ENCODE peak calls at places on chromosomes 11 and 22, in ten cellular contexts. One of them, this sample, is unnamed.
A peak's percentile ranks its signal among the peaks of the same experiment; 100 is the strongest.

GRCh38 chr11:35856756-35857155 is 87.1 kb upstream of the LDLRAD3 start:
- DNase-seq in myocyte: peak; percentile 61
- DNase-seq in HEK293T: no peak
- DNase-seq in GM19239: no peak
- DNase-seq in KG1: no peak
- DNase-seq in epithelial cell of esophagus: no peak
- DNase-seq in effector CD4-positive, alpha-beta T cell: no peak
- DNase-seq in type B pancreatic cell: no peak
- DNase-seq in mesendoderm: no peak
- DNase-seq in hippocampal formation: no peak
- DNase-seq in this sample: no peak

GRCh38 chr11:68505596-68505995 is 45.0 kb downstream of the PPP6R3 start:
- DNase-seq in myocyte: no peak
- DNase-seq in HEK293T: no peak
- DNase-seq in GM19239: no peak
- DNase-seq in KG1: no peak
- DNase-seq in epithelial cell of esophagus: no peak
- DNase-seq in effector CD4-positive, alpha-beta T cell: no peak
- DNase-seq in type B pancreatic cell: no peak
- DNase-seq in mesendoderm: no peak
- DNase-seq in hippocampal formation: no peak
- DNase-seq in this sample: no peak

GRCh38 chr22:41983516-41983915 is 14.3 kb downstream of the SEPTIN3 start:
- DNase-seq in myocyte: no peak
- DNase-seq in HEK293T: no peak
- DNase-seq in GM19239: no peak
- DNase-seq in KG1: no peak
- DNase-seq in epithelial cell of esophagus: peak; percentile 60
- DNase-seq in effector CD4-positive, alpha-beta T cell: no peak
- DNase-seq in type B pancreatic cell: no peak
- DNase-seq in mesendoderm: no peak
- DNase-seq in hippocampal formation: no peak
- DNase-seq in this sample: no peak

GRCh38 chr11:119108151-119108856 is 1.2 kb downstream of the C2CD2L start:
- DNase-seq in myocyte: peak; percentile 41
- DNase-seq in HEK293T: peak; percentile 39
- DNase-seq in GM19239: no peak
- DNase-seq in KG1: no peak
- DNase-seq in epithelial cell of esophagus: peak; percentile 81
- DNase-seq in effector CD4-positive, alpha-beta T cell: no peak
- DNase-seq in type B pancreatic cell: no peak
- DNase-seq in mesendoderm: peak; percentile 75
- DNase-seq in hippocampal formation: peak; percentile 3
- DNase-seq in this sample: no peak

GRCh38 chr22:49268924-49269323 is 558.7 kb downstream of the BRD1 start:
- DNase-seq in myocyte: no peak
- DNase-seq in HEK293T: no peak
- DNase-seq in GM19239: no peak
- DNase-seq in KG1: no peak
- DNase-seq in epithelial cell of esophagus: no peak
- DNase-seq in effector CD4-positive, alpha-beta T cell: no peak
- DNase-seq in type B pancreatic cell: peak; percentile 11
- DNase-seq in mesendoderm: no peak
- DNase-seq in hippocampal formation: no peak
- DNase-seq in this sample: no peak

GRCh38 chr22:39926175-39927152 is 25.6 kb downstream of the GRAP2 start:
- DNase-seq in myocyte: no peak
- DNase-seq in HEK293T: no peak
- DNase-seq in GM19239: no peak
- DNase-seq in KG1: no peak
- DNase-seq in epithelial cell of esophagus: no peak
- DNase-seq in effector CD4-positive, alpha-beta T cell: no peak
- DNase-seq in type B pancreatic cell: no peak
- DNase-seq in mesendoderm: no peak
- DNase-seq in hippocampal formation: no peak
- DNase-seq in this sample: no peak

GRCh38 chr11:27496461-27496860 is 10.1 kb downstream of the LIN7C start:
- DNase-seq in myocyte: peak; percentile 42
- DNase-seq in HEK293T: no peak
- DNase-seq in GM19239: no peak
- DNase-seq in KG1: no peak
- DNase-seq in epithelial cell of esophagus: no peak
- DNase-seq in effector CD4-positive, alpha-beta T cell: no peak
- DNase-seq in type B pancreatic cell: no peak
- DNase-seq in mesendoderm: no peak
- DNase-seq in hippocampal formation: peak; percentile 61
- DNase-seq in this sample: no peak

GRCh38 chr11:117960406-117960805 is 25.8 kb upstream of the IL10RA start:
- DNase-seq in myocyte: no peak
- DNase-seq in HEK293T: no peak
- DNase-seq in GM19239: no peak
- DNase-seq in KG1: no peak
- DNase-seq in epithelial cell of esophagus: no peak
- DNase-seq in effector CD4-positive, alpha-beta T cell: no peak
- DNase-seq in type B pancreatic cell: no peak
- DNase-seq in mesendoderm: no peak
- DNase-seq in hippocampal formation: no peak
- DNase-seq in this sample: no peak

GRCh38 chr11:1226981-1227550 is 4.2 kb downstream of the MUC5B start:
- DNase-seq in myocyte: no peak
- DNase-seq in HEK293T: peak; percentile 49
- DNase-seq in GM19239: no peak
- DNase-seq in KG1: no peak
- DNase-seq in epithelial cell of esophagus: no peak
- DNase-seq in effector CD4-positive, alpha-beta T cell: no peak
- DNase-seq in type B pancreatic cell: peak; percentile 68
- DNase-seq in mesendoderm: peak; percentile 25
- DNase-seq in hippocampal formation: no peak
- DNase-seq in this sample: no peak

GRCh38 chr11:65776710-65777141 is 4.0 kb downstream of the AP5B1 start:
- DNase-seq in myocyte: no peak
- DNase-seq in HEK293T: no peak
- DNase-seq in GM19239: no peak
- DNase-seq in KG1: no peak
- DNase-seq in epithelial cell of esophagus: peak; percentile 70
- DNase-seq in effector CD4-positive, alpha-beta T cell: no peak
- DNase-seq in type B pancreatic cell: peak; percentile 52
- DNase-seq in mesendoderm: no peak
- DNase-seq in hippocampal formation: no peak
- DNase-seq in this sample: no peak

GRCh38 chr22:28920757-28921584 is 37.6 kb downstream of the ZNRF3 start:
- DNase-seq in myocyte: no peak
- DNase-seq in HEK293T: no peak
- DNase-seq in GM19239: no peak
- DNase-seq in KG1: no peak
- DNase-seq in epithelial cell of esophagus: no peak
- DNase-seq in effector CD4-positive, alpha-beta T cell: no peak
- DNase-seq in type B pancreatic cell: no peak
- DNase-seq in mesendoderm: no peak
- DNase-seq in hippocampal formation: no peak
- DNase-seq in this sample: no peak

GRCh38 chr22:46863794-46864193 is 101.3 kb downstream of the TBC1D22A start:
- DNase-seq in myocyte: no peak
- DNase-seq in HEK293T: no peak
- DNase-seq in GM19239: no peak
- DNase-seq in KG1: no peak
- DNase-seq in epithelial cell of esophagus: no peak
- DNase-seq in effector CD4-positive, alpha-beta T cell: no peak
- DNase-seq in type B pancreatic cell: no peak
- DNase-seq in mesendoderm: no peak
- DNase-seq in hippocampal formation: no peak
- DNase-seq in this sample: no peak

GRCh38 chr11:134861490-134862107 is 449.6 kb upstream of the B3GAT1 start:
- DNase-seq in myocyte: no peak
- DNase-seq in HEK293T: peak; percentile 25
- DNase-seq in GM19239: no peak
- DNase-seq in KG1: no peak
- DNase-seq in epithelial cell of esophagus: no peak
- DNase-seq in effector CD4-positive, alpha-beta T cell: no peak
- DNase-seq in type B pancreatic cell: no peak
- DNase-seq in mesendoderm: no peak
- DNase-seq in hippocampal formation: no peak
- DNase-seq in this sample: no peak

GRCh38 chr22:35399114-35399677 is 744 bp upstream of the MCM5 start:
- DNase-seq in myocyte: no peak
- DNase-seq in HEK293T: peak; percentile 57
- DNase-seq in GM19239: no peak
- DNase-seq in KG1: no peak
- DNase-seq in epithelial cell of esophagus: no peak
- DNase-seq in effector CD4-positive, alpha-beta T cell: no peak
- DNase-seq in type B pancreatic cell: no peak
- DNase-seq in mesendoderm: peak; percentile 23
- DNase-seq in hippocampal formation: no peak
- DNase-seq in this sample: no peak

GRCh38 chr11:74686792-74687191 is 44.4 kb downstream of the CHRDL2 start:
- DNase-seq in myocyte: no peak
- DNase-seq in HEK293T: no peak
- DNase-seq in GM19239: no peak
- DNase-seq in KG1: no peak
- DNase-seq in epithelial cell of esophagus: peak; percentile 84
- DNase-seq in effector CD4-positive, alpha-beta T cell: no peak
- DNase-seq in type B pancreatic cell: no peak
- DNase-seq in mesendoderm: no peak
- DNase-seq in hippocampal formation: no peak
- DNase-seq in this sample: no peak

GRCh38 chr11:133122260-133122659 is 410.0 kb downstream of the OPCML start:
- DNase-seq in myocyte: no peak
- DNase-seq in HEK293T: no peak
- DNase-seq in GM19239: no peak
- DNase-seq in KG1: no peak
- DNase-seq in epithelial cell of esophagus: no peak
- DNase-seq in effector CD4-positive, alpha-beta T cell: no peak
- DNase-seq in type B pancreatic cell: no peak
- DNase-seq in mesendoderm: peak; percentile 29
- DNase-seq in hippocampal formation: no peak
- DNase-seq in this sample: no peak

GRCh38 chr11:70771099-70771885 is 373.0 kb downstream of the CTTN start:
- DNase-seq in myocyte: no peak
- DNase-seq in HEK293T: no peak
- DNase-seq in GM19239: no peak
- DNase-seq in KG1: no peak
- DNase-seq in epithelial cell of esophagus: no peak
- DNase-seq in effector CD4-positive, alpha-beta T cell: no peak
- DNase-seq in type B pancreatic cell: no peak
- DNase-seq in mesendoderm: no peak
- DNase-seq in hippocampal formation: no peak
- DNase-seq in this sample: no peak

GRCh38 chr11:122979103-122979814 is 2.4 kb downstream of the BSX start:
- DNase-seq in myocyte: no peak
- DNase-seq in HEK293T: no peak
- DNase-seq in GM19239: no peak
- DNase-seq in KG1: no peak
- DNase-seq in epithelial cell of esophagus: no peak
- DNase-seq in effector CD4-positive, alpha-beta T cell: no peak
- DNase-seq in type B pancreatic cell: no peak
- DNase-seq in mesendoderm: peak; percentile 18
- DNase-seq in hippocampal formation: no peak
- DNase-seq in this sample: no peak

GRCh38 chr11:11555228-11555627 is 66.6 kb downstream of the GALNT18 start:
- DNase-seq in myocyte: no peak
- DNase-seq in HEK293T: no peak
- DNase-seq in GM19239: no peak
- DNase-seq in KG1: no peak
- DNase-seq in epithelial cell of esophagus: no peak
- DNase-seq in effector CD4-positive, alpha-beta T cell: no peak
- DNase-seq in type B pancreatic cell: no peak
- DNase-seq in mesendoderm: no peak
- DNase-seq in hippocampal formation: no peak
- DNase-seq in this sample: no peak

GRCh38 chr11:1570896-1571759 is 943 bp downstream of the DUSP8 start:
- DNase-seq in myocyte: no peak
- DNase-seq in HEK293T: no peak
- DNase-seq in GM19239: peak; percentile 7
- DNase-seq in KG1: no peak
- DNase-seq in epithelial cell of esophagus: no peak
- DNase-seq in effector CD4-positive, alpha-beta T cell: no peak
- DNase-seq in type B pancreatic cell: peak; percentile 71
- DNase-seq in mesendoderm: peak; percentile 60
- DNase-seq in hippocampal formation: no peak
- DNase-seq in this sample: no peak

GRCh38 chr11:11155962-11156815 is 196.9 kb downstream of the CSNK2A3 start:
- DNase-seq in myocyte: no peak
- DNase-seq in HEK293T: peak; percentile 75
- DNase-seq in GM19239: no peak
- DNase-seq in KG1: no peak
- DNase-seq in epithelial cell of esophagus: no peak
- DNase-seq in effector CD4-positive, alpha-beta T cell: peak; percentile 35
- DNase-seq in type B pancreatic cell: no peak
- DNase-seq in mesendoderm: peak; percentile 75
- DNase-seq in hippocampal formation: no peak
- DNase-seq in this sample: peak; percentile 39

GRCh38 chr11:117199061-117199915 is at the start of gene TAGLN:
- DNase-seq in myocyte: peak; percentile 90
- DNase-seq in HEK293T: no peak
- DNase-seq in GM19239: no peak
- DNase-seq in KG1: no peak
- DNase-seq in epithelial cell of esophagus: peak; percentile 87
- DNase-seq in effector CD4-positive, alpha-beta T cell: no peak
- DNase-seq in type B pancreatic cell: no peak
- DNase-seq in mesendoderm: peak; percentile 99
- DNase-seq in hippocampal formation: no peak
- DNase-seq in this sample: no peak

This sample was measured in T follicular helper cell.